ENCODE peak calls at places on chromosomes 11 and 22, in eight cellular contexts. D is AG04449, J is GM20000, Z is nephron progenitor cell, A is esophagus squamous epithelium, B is cardiac muscle cell, I is Peyer's patch, V is PC-9. F is an unnamed sample.

GRCh38 chr11:72378704-72379383 is 55.5 kb downstream of the CLPB start:
- DNase-seq in Z (no peak), D (no peak), B (no peak), V (no peak), I (no peak), J (no peak), A (no peak), F (no peak)

GRCh38 chr11:789951-790350 is at the start of gene CEND1:
- DNase-seq in D (no peak), Z (peak; percentile 65), A (no peak), J (peak; percentile 87), I (no peak), V (no peak), B (no peak), F (no peak)

GRCh38 chr11:1753426-1754305 is 3.3 kb upstream of the IFITM10 start:
- DNase-seq in D (no peak), Z (no peak), I (no peak), J (no peak), A (no peak), B (no peak), V (no peak), F (no peak)

GRCh38 chr22:48750826-48751440 is 1076.7 kb downstream of the BRD1 start:
- DNase-seq in I (no peak), A (no peak), D (no peak), J (no peak), B (no peak), Z (no peak), V (no peak), F (no peak)

GRCh38 chr11:130427581-130428211 is 713 bp downstream of the ADAMTS8 start:
- DNase-seq in I (no peak), A (no peak), Z (peak; percentile 62), V (no peak), D (no peak), J (no peak), B (peak; percentile 51), F (no peak)

GRCh38 chr11:102530558-102530957 is at the start of gene MMP7:
- DNase-seq in D (peak; percentile 4), B (no peak), V (peak; percentile 69), A (no peak), J (no peak), Z (no peak), I (no peak), F (no peak)

GRCh38 chr11:41997860-41998259 is 538.4 kb upstream of the LRRC4C start:
- DNase-seq in J (no peak), B (no peak), A (no peak), D (no peak), Z (no peak), V (no peak), I (no peak), F (no peak)

GRCh38 chr11:60993611-60994010 is 22.1 kb downstream of the CD6 start:
- DNase-seq in J (no peak), B (no peak), V (no peak), Z (no peak), I (peak; percentile 2), A (no peak), D (no peak), F (no peak)

GRCh38 chr11:35173011-35173511 is 34.1 kb downstream of the CD44 start:
- DNase-seq in I (no peak), V (peak; percentile 98), A (no peak), Z (no peak), J (peak; percentile 15), D (no peak), B (no peak), F (no peak)

GRCh38 chr11:117444256-117445096 is 116.8 kb downstream of the CEP164 start:
- DNase-seq in I (no peak), B (no peak), J (no peak), A (no peak), V (no peak), D (no peak), Z (no peak), F (no peak)

GRCh38 chr11:128324531-128325141 is 262.7 kb downstream of the ETS1 start:
- DNase-seq in D (no peak), J (no peak), A (no peak), Z (no peak), B (peak; percentile 43), I (no peak), V (no peak), F (no peak)

GRCh38 chr11:130601141-130601540 is 152.7 kb downstream of the ADAMTS15 start:
- DNase-seq in B (peak; percentile 58), I (no peak), J (peak; percentile 44), D (no peak), V (no peak), A (no peak), Z (peak; percentile 26), F (no peak)

GRCh38 chr11:109658169-109658568 is 236.2 kb downstream of the C11orf87 start:
- DNase-seq in Z (no peak), J (no peak), A (no peak), D (no peak), B (no peak), I (no peak), V (peak; percentile 4), F (no peak)

GRCh38 chr11:22467741-22468140 is 129.6 kb downstream of the SLC17A6 start:
- DNase-seq in A (no peak), D (no peak), I (no peak), J (no peak), Z (no peak), V (no peak), B (no peak), F (no peak)

GRCh38 chr11:123221074-123221473 is 26.0 kb upstream of the CLMP start:
- DNase-seq in Z (no peak), J (no peak), B (no peak), V (no peak), D (no peak), A (no peak), I (no peak), F (no peak)

GRCh38 chr11:25197515-25197914 is 700.7 kb downstream of the LUZP2 start:
- DNase-seq in V (no peak), D (no peak), J (no peak), B (no peak), Z (no peak), I (no peak), A (no peak), F (no peak)

GRCh38 chr11:25200925-25201324 is 704.1 kb downstream of the LUZP2 start:
- DNase-seq in J (no peak), I (no peak), B (no peak), A (no peak), Z (no peak), D (no peak), V (no peak), F (no peak)

DNA sequence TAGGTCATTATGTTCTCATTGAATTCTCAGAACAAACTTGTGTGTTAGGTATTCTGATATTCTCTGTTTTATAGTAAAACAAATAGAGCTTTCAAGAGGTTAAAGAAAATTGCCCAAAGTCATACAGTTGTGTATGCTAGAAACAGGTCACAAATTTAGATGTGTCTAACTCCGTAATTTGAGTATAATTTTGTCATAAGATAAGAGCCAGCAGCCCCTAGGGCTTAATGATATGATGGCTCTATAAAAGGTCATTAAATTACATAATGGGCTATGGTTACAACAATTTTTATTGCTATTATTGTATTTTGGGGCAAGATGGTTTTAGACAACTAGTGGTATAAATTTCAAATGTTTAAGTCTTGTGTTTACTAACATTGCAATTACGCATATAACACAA is 701.9 kb downstream of the LUZP2 start:
- DNase-seq in D (no peak), B (no peak), Z (no peak), J (no peak), I (no peak), A (no peak), V (no peak), F (no peak)
- TF ChIP-seq CTCF in D (no peak), B (no peak), Z (no peak), J (no peak), I (no peak), A (no peak), V (no peak), F (no peak)

DNA sequence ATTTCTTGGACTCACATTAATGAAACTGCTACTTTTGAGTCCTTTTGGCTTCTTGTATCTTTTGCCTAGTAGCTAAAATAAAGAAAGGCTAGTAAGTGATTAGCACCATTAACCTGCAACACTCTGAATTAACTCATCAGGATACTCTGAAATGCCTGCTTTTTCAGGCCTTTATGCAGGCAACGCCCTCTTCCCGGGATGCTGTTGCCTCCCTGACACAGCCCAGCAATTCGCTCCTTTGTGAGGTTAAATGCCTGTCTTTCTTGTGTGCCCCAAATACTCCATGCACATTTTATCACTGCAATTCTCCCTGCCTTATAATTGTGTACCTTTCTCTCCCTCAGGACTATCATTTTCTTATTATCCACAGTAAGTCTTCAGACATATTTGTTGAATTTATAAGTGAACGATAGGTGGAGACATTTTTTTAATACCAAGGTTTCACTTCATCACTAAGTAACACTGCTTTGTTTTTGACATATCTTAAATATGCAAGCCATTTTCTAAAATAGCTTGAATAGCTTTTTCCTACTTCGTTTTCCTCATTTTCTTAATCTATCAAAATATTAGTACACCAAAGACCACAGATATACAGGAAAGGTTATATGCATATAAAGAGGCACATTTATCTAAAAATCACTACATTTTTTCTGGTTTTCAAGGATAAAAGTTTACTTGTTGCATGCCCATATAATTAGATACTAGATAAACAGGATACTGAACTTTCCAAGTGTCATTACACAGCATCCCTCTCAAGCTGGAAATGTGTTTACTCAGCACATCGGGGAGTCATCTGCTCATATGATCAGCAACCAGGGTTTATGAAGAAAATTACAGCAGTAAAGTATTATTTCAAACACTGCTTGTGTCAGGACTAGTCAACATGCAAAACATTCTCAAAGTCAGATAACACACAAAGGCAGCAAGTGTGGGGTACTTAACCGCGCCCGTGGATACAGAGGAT is 48.5 kb upstream of the DDI1 start:
- DNase-seq in J (no peak), I (no peak), A (no peak), D (no peak), Z (no peak), B (no peak), V (no peak), F (no peak)
- TF ChIP-seq CTCF in J (no peak), I (no peak), A (no peak), D (no peak), Z (no peak), B (no peak), V (no peak), F (no peak)

DNA sequence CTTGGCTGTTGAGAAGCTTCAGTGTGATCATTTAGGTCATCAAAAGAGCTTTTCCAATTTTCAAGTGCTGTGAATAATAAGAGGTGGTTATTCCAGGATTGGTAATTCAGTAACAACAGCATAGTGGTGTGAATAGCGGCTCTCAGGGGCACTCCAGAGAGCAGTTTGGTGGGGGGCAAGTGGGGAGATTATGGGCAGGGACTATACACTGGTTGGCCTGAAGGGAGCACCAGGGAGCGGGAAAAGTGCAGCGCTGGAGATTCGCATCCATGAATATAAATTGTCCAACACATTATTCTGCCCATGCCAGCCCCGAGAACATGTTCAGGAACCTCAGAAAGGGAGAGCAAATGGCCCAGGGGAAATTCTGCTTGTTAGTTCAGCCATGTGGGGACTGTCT is 37.9 kb downstream of the OR6Q1 start:
- DNase-seq in D (no peak), Z (no peak), I (no peak), A (no peak), B (no peak), V (no peak), J (no peak), F (no peak)
- TF ChIP-seq CTCF in D (no peak), Z (no peak), I (no peak), A (no peak), B (no peak), V (no peak), J (no peak), F (no peak)

GRCh38 chr11:10322830-10323792 is 18.2 kb downstream of the ADM start:
- DNase-seq in V (peak; percentile 85), J (peak; percentile 30), I (peak; percentile 57), B (peak; percentile 64), D (peak; percentile 67), A (no peak), Z (no peak), F (no peak)
- TF ChIP-seq CTCF in V (peak; percentile 58), J (no peak), I (peak; percentile 57), B (peak; percentile 46), D (no peak), A (peak; percentile 32), Z (peak; percentile 61), F (no peak)

F was measured in activated B cell treated with CpG ODN at 0.5 μM for 24 hours.